ENCODE peak calls at places on chromosomes 7 and 10, in nine cellular contexts. C is dorsolateral prefrontal cortex; X is right lobe of liver; Y is NCI-H2171; W is NCI-H1092; J is nephron progenitor cell; I is activated naive CD4-positive, alpha-beta T cell; O is omental fat pad; L is naive B cell. S is an unnamed sample.
A peak's percentile ranks its signal among the peaks of the same experiment; 100 is the strongest.

GRCh38 chr7:146116452-146117219 is at the start of gene CNTNAP2:
- DNase-seq in C (peak; percentile 51), X (no peak), Y (peak; percentile 97), W (peak; percentile 79), J (peak; percentile 67), I (no peak), O (no peak), L (no peak), S (peak; percentile 71)

GRCh38 chr7:93249749-93250148 is 17.6 kb downstream of the VPS50 start:
- DNase-seq in C (no peak), X (no peak), Y (no peak), W (no peak), J (peak; percentile 18), I (no peak), O (no peak), L (no peak), S (no peak)

GRCh38 chr7:114922151-114922651 is 307 bp downstream of the MDFIC start:
- DNase-seq in C (no peak), X (peak; percentile 75), Y (peak; percentile 18), W (no peak), J (peak; percentile 66), I (peak; percentile 20), O (no peak), L (peak; percentile 54), S (no peak)

GRCh38 chr10:129568562-129569344 is 101.7 kb downstream of the MGMT start:
- DNase-seq in C (no peak), X (no peak), Y (no peak), W (no peak), J (no peak), I (no peak), O (no peak), L (no peak), S (no peak)

GRCh38 chr10:80487422-80487785 is 33.3 kb downstream of the TSPAN14 start:
- DNase-seq in C (no peak), X (no peak), Y (no peak), W (no peak), J (no peak), I (no peak), O (no peak), L (no peak), S (no peak)

GRCh38 chr10:96843823-96844222 is 11.7 kb downstream of the LCOR start:
- DNase-seq in C (no peak), X (no peak), Y (no peak), W (no peak), J (no peak), I (no peak), O (no peak), L (no peak), S (no peak)

GRCh38 chr7:91722831-91723230 is 157.7 kb downstream of the MTERF1 start:
- DNase-seq in C (no peak), X (no peak), Y (no peak), W (no peak), J (no peak), I (no peak), O (no peak), L (no peak), S (no peak)

GRCh38 chr10:50988792-50989191 is 85.5 kb upstream of the PRKG1 start:
- DNase-seq in C (no peak), X (no peak), Y (no peak), W (no peak), J (no peak), I (no peak), O (no peak), L (no peak), S (no peak)

GRCh38 chr10:132229834-132230556 is 43.2 kb downstream of the DPYSL4 start:
- DNase-seq in C (no peak), X (no peak), Y (no peak), W (no peak), J (no peak), I (no peak), O (no peak), L (peak; percentile 14), S (no peak)

GRCh38 chr7:119665791-119666190 is 607.2 kb upstream of the KCND2 start:
- DNase-seq in C (no peak), X (no peak), Y (no peak), W (no peak), J (no peak), I (no peak), O (no peak), L (no peak), S (no peak)

GRCh38 chr10:119817991-119818888 is 54.4 kb downstream of the MCMBP start:
- DNase-seq in C (peak; percentile 65), X (peak; percentile 50), Y (no peak), W (no peak), J (peak; percentile 91), I (no peak), O (peak; percentile 27), L (no peak), S (no peak)

GRCh38 chr7:48875300-48875916 is 48.9 kb upstream of the CDC14C start:
- DNase-seq in C (peak; percentile 55), X (peak; percentile 44), Y (no peak), W (peak; percentile 75), J (peak; percentile 61), I (no peak), O (no peak), L (no peak), S (peak; percentile 80)

GRCh38 chr7:139078911-139079310 is 30.6 kb downstream of the ZC3HAV1 start:
- DNase-seq in C (no peak), X (no peak), Y (no peak), W (no peak), J (no peak), I (no peak), O (no peak), L (no peak), S (no peak)

GRCh38 chr7:105685099-105685609 is 103.9 kb upstream of the EFCAB10 start:
- DNase-seq in C (no peak), X (no peak), Y (no peak), W (no peak), J (no peak), I (no peak), O (no peak), L (no peak), S (no peak)

S was measured in H4.